ENCODE peak calls at places on chromosomes 7 and 10, in seven cellular contexts. One of them, this sample, is unnamed. For H3K27me3, the result is how much of the 10 kb centered on the place peaks cover.

GRCh38 chr7:131556055-131556911 is at the start of gene PODXL:
- DNase-seq in breast epithelium: peak
- DNase-seq in gastrocnemius medialis: peak
- DNase-seq in WERI-Rb-1: peak
- DNase-seq in MM.1S: peak
- DNase-seq in CD8-positive, alpha-beta T cell: peak
- DNase-seq in body of pancreas: peak
- DNase-seq in this sample: peak

GRCh38 chr10:34092891-34093290 is 722.2 kb downstream of the PARD3 start:
- DNase-seq in MM.1S: no peak
- DNase-seq in WERI-Rb-1: no peak
- DNase-seq in body of pancreas: no peak
- DNase-seq in CD8-positive, alpha-beta T cell: no peak
- DNase-seq in gastrocnemius medialis: no peak
- DNase-seq in breast epithelium: no peak
- DNase-seq in this sample: no peak

GRCh38 chr7:74454059-74454947 is 597 bp downstream of the GTF2IRD1 start:
- DNase-seq in WERI-Rb-1: peak
- DNase-seq in body of pancreas: peak
- DNase-seq in breast epithelium: no peak
- DNase-seq in gastrocnemius medialis: no peak
- DNase-seq in CD8-positive, alpha-beta T cell: no peak
- DNase-seq in MM.1S: no peak
- DNase-seq in this sample: peak

GRCh38 chr10:42989481-42989921 is 87.4 kb upstream of the RET start:
- DNase-seq in CD8-positive, alpha-beta T cell: no peak
- DNase-seq in gastrocnemius medialis: no peak
- DNase-seq in WERI-Rb-1: no peak
- DNase-seq in breast epithelium: no peak
- DNase-seq in MM.1S: no peak
- DNase-seq in body of pancreas: no peak
- DNase-seq in this sample: no peak

GRCh38 chr10:44992070-44992731 is 8.5 kb upstream of the ZNF22 start:
- DNase-seq in body of pancreas: peak
- DNase-seq in gastrocnemius medialis: no peak
- DNase-seq in breast epithelium: peak
- DNase-seq in WERI-Rb-1: no peak
- DNase-seq in CD8-positive, alpha-beta T cell: peak
- DNase-seq in MM.1S: no peak
- DNase-seq in this sample: no peak

GRCh38 chr10:86657396-86658011 is 3.2 kb downstream of the OPN4 start:
- DNase-seq in body of pancreas: no peak
- DNase-seq in WERI-Rb-1: no peak
- DNase-seq in breast epithelium: no peak
- DNase-seq in gastrocnemius medialis: no peak
- DNase-seq in CD8-positive, alpha-beta T cell: no peak
- DNase-seq in MM.1S: no peak
- DNase-seq in this sample: no peak

GRCh38 chr7:157685430-157686284 is 348.9 kb downstream of the DNAJB6 start:
- DNase-seq in MM.1S: no peak
- DNase-seq in breast epithelium: no peak
- DNase-seq in body of pancreas: no peak
- DNase-seq in CD8-positive, alpha-beta T cell: no peak
- DNase-seq in WERI-Rb-1: peak
- DNase-seq in gastrocnemius medialis: no peak
- DNase-seq in this sample: no peak

GRCh38 chr7:44087914-44088838 is 5.8 kb upstream of the POLM start:
- DNase-seq in breast epithelium: no peak
- DNase-seq in gastrocnemius medialis: no peak
- DNase-seq in CD8-positive, alpha-beta T cell: no peak
- DNase-seq in WERI-Rb-1: no peak
- DNase-seq in body of pancreas: no peak
- DNase-seq in MM.1S: no peak
- DNase-seq in this sample: no peak

GRCh38 chr10:128091636-128092210 is 34.5 kb downstream of the MKI67 start:
- DNase-seq in body of pancreas: no peak
- DNase-seq in breast epithelium: no peak
- DNase-seq in WERI-Rb-1: no peak
- DNase-seq in MM.1S: no peak
- DNase-seq in gastrocnemius medialis: no peak
- DNase-seq in CD8-positive, alpha-beta T cell: no peak
- DNase-seq in this sample: no peak

GRCh38 chr7:131255242-131255641 is 72.4 kb upstream of the MKLN1 start:
- DNase-seq in MM.1S: no peak
- DNase-seq in CD8-positive, alpha-beta T cell: no peak
- DNase-seq in gastrocnemius medialis: no peak
- DNase-seq in breast epithelium: no peak
- DNase-seq in body of pancreas: no peak
- DNase-seq in WERI-Rb-1: no peak
- DNase-seq in this sample: no peak

GRCh38 chr10:12400266-12400931 is 51.1 kb downstream of the CAMK1D start:
- DNase-seq in gastrocnemius medialis: no peak
- DNase-seq in CD8-positive, alpha-beta T cell: no peak
- DNase-seq in breast epithelium: no peak
- DNase-seq in MM.1S: no peak
- DNase-seq in WERI-Rb-1: no peak
- DNase-seq in body of pancreas: no peak
- DNase-seq in this sample: no peak

GRCh38 chr7:43076189-43076605 is 36.2 kb upstream of the HECW1 start:
- DNase-seq in CD8-positive, alpha-beta T cell: no peak
- DNase-seq in WERI-Rb-1: no peak
- DNase-seq in body of pancreas: no peak
- DNase-seq in MM.1S: peak
- DNase-seq in breast epithelium: no peak
- DNase-seq in gastrocnemius medialis: no peak
- DNase-seq in this sample: no peak

GRCh38 chr7:43071604-43072003 is 40.8 kb upstream of the HECW1 start:
- DNase-seq in gastrocnemius medialis: no peak
- DNase-seq in body of pancreas: no peak
- DNase-seq in breast epithelium: no peak
- DNase-seq in WERI-Rb-1: peak
- DNase-seq in MM.1S: peak
- DNase-seq in CD8-positive, alpha-beta T cell: no peak
- DNase-seq in this sample: peak

GRCh38 chr7:43077285-43077684 is 35.2 kb upstream of the HECW1 start:
- DNase-seq in body of pancreas: no peak
- DNase-seq in MM.1S: no peak
- DNase-seq in WERI-Rb-1: no peak
- DNase-seq in gastrocnemius medialis: no peak
- DNase-seq in breast epithelium: no peak
- DNase-seq in CD8-positive, alpha-beta T cell: no peak
- DNase-seq in this sample: no peak

GRCh38 chr7:43076606-43077005 is 35.8 kb upstream of the HECW1 start:
- DNase-seq in gastrocnemius medialis: no peak
- DNase-seq in CD8-positive, alpha-beta T cell: no peak
- DNase-seq in breast epithelium: no peak
- DNase-seq in body of pancreas: no peak
- DNase-seq in MM.1S: no peak
- DNase-seq in WERI-Rb-1: no peak
- DNase-seq in this sample: no peak

DNA sequence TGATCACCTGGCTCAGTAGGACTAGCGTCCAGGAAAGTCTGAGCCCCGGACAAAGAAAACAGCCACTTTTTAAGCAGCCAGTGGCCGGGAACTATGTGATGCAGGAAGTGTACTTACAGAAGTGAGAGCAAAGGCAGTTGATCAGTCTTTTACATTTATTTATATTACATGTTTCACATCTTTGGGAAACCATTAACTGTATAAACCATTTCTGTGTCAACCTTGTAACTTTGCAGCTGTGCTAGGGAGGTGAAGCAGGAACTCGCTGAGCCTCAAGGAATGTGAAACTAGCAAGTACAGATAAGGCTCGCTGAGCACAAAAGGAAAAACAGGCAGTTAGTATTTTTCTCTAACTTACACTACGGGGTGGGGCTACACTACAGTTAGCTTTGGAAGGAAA is 39.9 kb upstream of the HECW1 start:
- DNase-seq in gastrocnemius medialis: no peak
- DNase-seq in MM.1S: peak
- DNase-seq in WERI-Rb-1: no peak
- DNase-seq in body of pancreas: no peak
- DNase-seq in breast epithelium: no peak
- DNase-seq in CD8-positive, alpha-beta T cell: no peak
- DNase-seq in this sample: no peak
- H3K27me3 ChIP-seq in gastrocnemius medialis: under half
- H3K27me3 ChIP-seq in MM.1S: under half
- H3K27me3 ChIP-seq in WERI-Rb-1: under half
- H3K27me3 ChIP-seq in body of pancreas: under half
- H3K27me3 ChIP-seq in breast epithelium: under half
- H3K27me3 ChIP-seq in CD8-positive, alpha-beta T cell: under half
- H3K27me3 ChIP-seq in this sample: under half

DNA sequence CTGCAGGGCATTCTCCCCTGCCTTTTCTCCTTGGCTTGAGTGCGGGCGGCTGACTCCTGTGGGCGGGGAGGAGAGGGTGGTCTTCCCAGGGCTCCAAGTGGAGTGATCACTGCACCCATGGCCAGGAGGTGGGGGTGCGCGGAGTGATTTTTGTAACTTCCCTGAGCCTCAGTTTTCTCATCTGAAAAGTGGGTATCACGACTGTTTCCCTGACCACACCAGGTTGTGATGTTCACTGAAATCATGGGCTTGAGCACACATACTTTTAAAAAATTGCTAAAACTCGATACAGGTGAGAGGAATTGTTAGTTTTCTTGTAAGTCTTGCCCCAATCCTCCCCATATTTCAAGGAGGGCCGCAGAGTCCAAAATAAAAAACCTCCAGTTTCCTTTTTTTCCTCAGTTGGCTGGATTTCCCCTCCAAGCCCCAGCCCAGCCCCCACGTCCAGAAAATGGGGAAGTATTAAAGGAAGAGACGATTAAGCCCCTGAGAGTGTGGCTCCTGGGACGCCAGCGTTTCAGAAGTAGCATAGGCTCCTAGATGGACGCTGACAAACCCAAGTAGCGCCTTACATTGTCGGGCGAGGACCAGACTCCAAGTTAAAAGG is 6.7 kb upstream of the EMX2 start:
- DNase-seq in MM.1S: no peak
- DNase-seq in gastrocnemius medialis: no peak
- DNase-seq in body of pancreas: no peak
- DNase-seq in CD8-positive, alpha-beta T cell: no peak
- DNase-seq in breast epithelium: no peak
- DNase-seq in WERI-Rb-1: no peak
- DNase-seq in this sample: no peak
- H3K4me3 ChIP-seq in MM.1S: no peak
- H3K4me3 ChIP-seq in gastrocnemius medialis: peak
- H3K4me3 ChIP-seq in body of pancreas: no peak
- H3K4me3 ChIP-seq in CD8-positive, alpha-beta T cell: no peak
- H3K4me3 ChIP-seq in breast epithelium: peak
- H3K4me3 ChIP-seq in WERI-Rb-1: no peak
- H3K4me3 ChIP-seq in this sample: no peak

DNA sequence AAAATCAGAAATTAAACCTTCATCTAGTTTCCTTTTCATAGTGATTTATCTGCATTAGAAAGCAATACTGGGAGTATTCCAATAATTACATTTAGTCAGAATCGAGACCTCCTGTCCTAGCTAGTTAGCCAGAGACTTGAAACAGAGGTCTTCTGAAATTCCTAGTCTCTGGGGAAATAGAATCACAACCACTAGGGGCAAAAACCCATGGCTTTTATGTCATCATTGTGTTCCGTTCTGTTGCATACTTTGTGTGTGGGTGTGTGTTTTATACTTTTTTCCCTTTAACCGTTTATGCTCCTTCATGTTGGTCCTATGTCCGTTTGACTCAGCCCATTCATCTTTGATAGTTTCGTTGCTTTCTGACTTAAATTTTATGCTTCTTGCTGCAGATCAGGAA is 79.8 kb downstream of the RALA start:
- DNase-seq in gastrocnemius medialis: no peak
- DNase-seq in breast epithelium: no peak
- DNase-seq in body of pancreas: no peak
- DNase-seq in WERI-Rb-1: no peak
- DNase-seq in CD8-positive, alpha-beta T cell: no peak
- DNase-seq in MM.1S: no peak
- DNase-seq in this sample: no peak
- TF ChIP-seq CTCF in gastrocnemius medialis: no peak
- TF ChIP-seq CTCF in breast epithelium: no peak
- TF ChIP-seq CTCF in body of pancreas: peak
- TF ChIP-seq CTCF in WERI-Rb-1: peak
- TF ChIP-seq CTCF in CD8-positive, alpha-beta T cell: no peak
- TF ChIP-seq CTCF in MM.1S: peak
- TF ChIP-seq CTCF in this sample: peak

GRCh38 chr7:20784311-20785210 is 2.1 kb downstream of the SP8 start:
- DNase-seq in MM.1S: no peak
- DNase-seq in CD8-positive, alpha-beta T cell: no peak
- DNase-seq in body of pancreas: no peak
- DNase-seq in breast epithelium: no peak
- DNase-seq in WERI-Rb-1: peak
- DNase-seq in gastrocnemius medialis: no peak
- DNase-seq in this sample: no peak
- H3K27me3 ChIP-seq in MM.1S: under half
- H3K27me3 ChIP-seq in CD8-positive, alpha-beta T cell: under half
- H3K27me3 ChIP-seq in body of pancreas: under half
- H3K27me3 ChIP-seq in breast epithelium: half or more
- H3K27me3 ChIP-seq in WERI-Rb-1: half or more
- H3K27me3 ChIP-seq in gastrocnemius medialis: half or more
- H3K27me3 ChIP-seq in this sample: half or more

This sample was measured in BE2C.